ENCODE peak calls at places on chromosomes 13 and 19, in six cellular contexts. T, L, V, Y, P and X are unnamed samples.

GRCh38 chr13:113041293-113041690 is 64.3 kb upstream of the F7 start:
- DNase-seq in T (no peak), L (no peak), V (no peak), Y (no peak), P (no peak), X (no peak)

GRCh38 chr13:100547805-100548204 is 40.8 kb downstream of the GGACT start:
- DNase-seq in T (no peak), L (no peak), V (no peak), Y (no peak), P (no peak), X (peak; percentile 10)

GRCh38 chr19:47310819-47311218 is 1.2 kb downstream of the C5AR1 start:
- DNase-seq in T (peak; percentile 43), L (no peak), V (no peak), Y (no peak), P (no peak), X (peak; percentile 22)

GRCh38 chr19:17997969-17998826 is 9.8 kb upstream of the ARRDC2 start:
- DNase-seq in T (peak; percentile 57), L (no peak), V (peak; percentile 82), Y (no peak), P (no peak), X (peak; percentile 44)

GRCh38 chr19:15779756-15780476 is 7.5 kb upstream of the OR10H5 start:
- DNase-seq in T (peak; percentile 10), L (no peak), V (no peak), Y (peak; percentile 81), P (no peak), X (peak; percentile 32)

GRCh38 chr19:12834976-12835757 is 788 bp upstream of the RTBDN start:
- DNase-seq in T (no peak), L (no peak), V (peak; percentile 81), Y (no peak), P (no peak), X (no peak)

GRCh38 chr13:97139704-97140103 is 82.4 kb upstream of the MBNL2 start:
- DNase-seq in T (no peak), L (no peak), V (no peak), Y (no peak), P (no peak), X (no peak)

GRCh38 chr19:53906211-53907192 is 2.6 kb upstream of the CACNG7 start:
- DNase-seq in T (peak; percentile 10), L (no peak), V (peak; percentile 33), Y (no peak), P (peak; percentile 51), X (peak; percentile 23)

GRCh38 chr19:51327066-51327985 is 14.6 kb downstream of the VSIG10L start:
- DNase-seq in T (peak; percentile 51), L (no peak), V (no peak), Y (no peak), P (peak; percentile 38), X (peak; percentile 28)

GRCh38 chr13:19153782-19154450 is 27.7 kb downstream of the TUBA3C start:
- DNase-seq in T (no peak), L (no peak), V (no peak), Y (no peak), P (no peak), X (no peak)

GRCh38 chr19:4456843-4457653 is 546 bp downstream of the UBXN6 start:
- DNase-seq in T (peak; percentile 53), L (no peak), V (peak; percentile 69), Y (peak; percentile 61), P (no peak), X (peak; percentile 67)

GRCh38 chr19:48418317-48419064 is 25.0 kb downstream of the GRIN2D start:
- DNase-seq in T (peak; percentile 50), L (no peak), V (no peak), Y (no peak), P (no peak), X (no peak)
- TF ChIP-seq CTCF in T (no peak), L (no peak), V (peak; percentile 28), Y (no peak), P (no peak), X (no peak)

GRCh38 chr19:1855040-1855827 is 7.0 kb upstream of the REXO1 start:
- DNase-seq in T (peak; percentile 65), L (no peak), V (peak; percentile 82), Y (peak; percentile 66), P (peak; percentile 88), X (peak; percentile 85)

GRCh38 chr19:1856698-1857603 is 6.4 kb downstream of the KLF16 start:
- DNase-seq in T (peak; percentile 82), L (no peak), V (peak; percentile 82), Y (peak; percentile 76), P (peak; percentile 80), X (peak; percentile 66)

GRCh38 chr19:1856345-1856697 is 7.1 kb downstream of the KLF16 start:
- DNase-seq in T (no peak), L (no peak), V (peak; percentile 31), Y (no peak), P (no peak), X (no peak)

GRCh38 chr19:1854542-1855039 is 6.3 kb upstream of the REXO1 start:
- DNase-seq in T (no peak), L (no peak), V (no peak), Y (no peak), P (no peak), X (no peak)

GRCh38 chr19:1855828-1856255 is 7.5 kb downstream of the KLF16 start:
- DNase-seq in T (no peak), L (no peak), V (peak; percentile 37), Y (no peak), P (no peak), X (peak; percentile 37)
- H3K4me3 ChIP-seq in T (no peak overlapping the region), L (peak overlapping the region; percentile 12), V (peak overlapping the region; percentile 68), Y (no peak overlapping the region), P (peak overlapping the region; percentile 75), X (peak overlapping the region; percentile 60)

GRCh38 chr13:45280751-45281634 is 60.0 kb downstream of the TPT1 start:
- DNase-seq in T (peak; percentile 72), L (peak; percentile 62), V (peak; percentile 48), Y (peak; percentile 52), P (peak; percentile 29), X (peak; percentile 79)
- TF ChIP-seq CTCF in T (peak; percentile 88), L (peak; percentile 92), V (peak; percentile 80), Y (peak; percentile 42), P (peak; percentile 76), X (peak; percentile 89)

GRCh38 chr19:40136818-40137217 is 46.1 kb upstream of the ZNF780A start:
- DNase-seq in T (no peak), L (no peak), V (no peak), Y (no peak), P (no peak), X (no peak)
- H3K4me3 ChIP-seq in T (no peak overlapping the region), L (no peak overlapping the region), V (no peak overlapping the region), Y (no peak overlapping the region), P (no peak overlapping the region), X (no peak overlapping the region)

DNA sequence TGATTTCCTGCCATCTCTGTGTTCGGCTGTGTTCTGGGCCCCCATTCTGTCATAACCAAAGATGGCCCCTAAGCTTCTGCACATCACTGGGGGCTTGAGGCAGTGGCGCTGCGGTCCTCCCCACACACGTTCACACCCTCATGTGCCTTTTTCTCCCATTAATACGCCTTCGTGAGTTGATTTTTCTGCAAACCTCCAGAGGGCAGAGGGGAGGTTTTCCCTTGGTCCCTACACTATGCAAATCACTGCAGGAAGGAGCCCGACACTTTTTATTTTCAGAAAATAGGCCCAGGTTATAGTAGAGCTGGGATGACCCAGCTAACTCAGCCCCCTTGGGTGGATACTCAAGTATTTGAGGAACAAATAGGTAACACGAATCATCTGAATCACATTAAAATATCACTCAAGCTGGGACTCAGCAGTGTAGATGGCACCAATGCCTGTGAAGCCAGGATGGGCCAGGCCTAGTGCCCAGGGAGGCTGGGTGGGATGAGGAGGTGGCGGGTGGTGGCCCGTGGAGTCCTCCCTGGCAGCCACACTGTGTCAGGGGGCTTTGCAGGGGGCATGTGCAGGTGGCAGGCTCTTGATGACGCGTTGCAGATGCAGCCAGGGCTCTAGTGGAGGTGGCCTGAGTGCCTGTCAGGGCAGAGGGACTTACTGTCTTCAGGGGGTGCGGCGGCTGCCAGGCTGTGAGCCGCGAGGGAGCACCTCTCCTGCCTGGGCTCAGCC is 234.3 kb downstream of the TEX29 start:
- DNase-seq in T (no peak), L (no peak), V (no peak), Y (no peak), P (no peak), X (no peak)
- TF ChIP-seq CTCF in T (no peak), L (no peak), V (no peak), Y (no peak), P (no peak), X (no peak)